ENCODE peak calls at places on chromosome 1, in five cellular contexts. C, M, Q, P and U are unnamed samples.

GRCh38 chr1:70034403-70034802 is 171.0 kb downstream of the LRRC40 start:
- DNase-seq in C (no peak), M (peak; percentile 8), Q (no peak), P (no peak), U (peak; percentile 67)

GRCh38 chr1:243514927-243515326 is 259.1 kb downstream of the SDCCAG8 start:
- DNase-seq in C (no peak), M (no peak), Q (no peak), P (no peak), U (no peak)

GRCh38 chr1:24890861-24891260 is 39.2 kb downstream of the RUNX3 start:
- DNase-seq in C (no peak), M (no peak), Q (peak; percentile 49), P (no peak), U (no peak)

GRCh38 chr1:1183833-1184775 is 10.4 kb downstream of the TTLL10 start:
- DNase-seq in C (no peak), M (no peak), Q (no peak), P (no peak), U (no peak)

GRCh38 chr1:246317723-246318359 is 189.2 kb downstream of the SMYD3 start:
- DNase-seq in C (no peak), M (no peak), Q (no peak), P (no peak), U (peak; percentile 35)

GRCh38 chr1:61080408-61081134 is 1.8 kb upstream of the NFIA start:
- DNase-seq in C (no peak), M (no peak), Q (no peak), P (no peak), U (no peak)

GRCh38 chr1:197437891-197438853 is 170.1 kb downstream of the CRB1 start:
- DNase-seq in C (no peak), M (no peak), Q (no peak), P (no peak), U (peak; percentile 19)

GRCh38 chr1:46211051-46211450 is 7.9 kb downstream of the LURAP1 start:
- DNase-seq in C (no peak), M (no peak), Q (no peak), P (no peak), U (no peak)

GRCh38 chr1:154758346-154758745 is 111.7 kb downstream of the KCNN3 start:
- DNase-seq in C (no peak), M (no peak), Q (no peak), P (no peak), U (no peak)

GRCh38 chr1:55217226-55217996 is 2.2 kb upstream of the USP24 start:
- DNase-seq in C (no peak), M (no peak), Q (no peak), P (no peak), U (peak; percentile 13)

GRCh38 chr1:2016123-2016522 is 3.0 kb upstream of the GABRD start:
- DNase-seq in C (no peak), M (no peak), Q (no peak), P (no peak), U (no peak)

GRCh38 chr1:183887826-183888819 is 83.2 kb downstream of the RGL1 start:
- DNase-seq in C (no peak), M (no peak), Q (no peak), P (no peak), U (no peak)

GRCh38 chr1:27575861-27576331 is 28.0 kb downstream of the AHDC1 start:
- DNase-seq in C (peak; percentile 84), M (no peak), Q (peak; percentile 89), P (peak; percentile 70), U (no peak)

GRCh38 chr1:219660666-219661463 is 48.0 kb upstream of the ZC3H11B start:
- DNase-seq in C (peak; percentile 92), M (peak; percentile 77), Q (peak; percentile 96), P (peak; percentile 69), U (peak; percentile 95)

GRCh38 chr1:206770531-206771352 is at the start of gene IL19:
- DNase-seq in C (no peak), M (peak; percentile 20), Q (no peak), P (no peak), U (no peak)

GRCh38 chr1:231248778-231249177 is 7.8 kb downstream of the GNPAT start:
- DNase-seq in C (no peak), M (no peak), Q (no peak), P (no peak), U (no peak)

GRCh38 chr1:107525146-107525545 is 384.3 kb downstream of the NTNG1 start:
- DNase-seq in C (no peak), M (no peak), Q (no peak), P (no peak), U (peak; percentile 39)

GRCh38 chr1:20511518-20512428 is 3.8 kb upstream of the MUL1 start:
- DNase-seq in C (no peak), M (no peak), Q (no peak), P (no peak), U (peak; percentile 21)

GRCh38 chr1:215891266-215891665 is 324.2 kb downstream of the KCTD3 start:
- DNase-seq in C (no peak), M (no peak), Q (no peak), P (no peak), U (no peak)

GRCh38 chr1:158153179-158153578 is 27.5 kb upstream of the CD1D start:
- DNase-seq in C (no peak), M (no peak), Q (no peak), P (no peak), U (no peak)

GRCh38 chr1:66764994-66765578 is 12.8 kb downstream of the DYNLT5 start:
- DNase-seq in C (no peak), M (peak; percentile 34), Q (no peak), P (no peak), U (peak; percentile 38)

GRCh38 chr1:208135354-208135753 is 108.8 kb downstream of the PLXNA2 start:
- DNase-seq in C (peak; percentile 44), M (peak; percentile 16), Q (no peak), P (no peak), U (peak; percentile 58)